ENCODE peak calls at places on chromosome 3, in five cellular contexts. One of them, this sample, is unnamed.

GRCh38 chr3:125470671-125471070 is 49.3 kb downstream of the SNX4 start:
- DNase-seq in tibial nerve: no peak
- DNase-seq in HCT116: no peak
- DNase-seq in iris pigment epithelial cell: no peak
- DNase-seq in GDM1: no peak
- DNase-seq in this sample: no peak

GRCh38 chr3:186044973-186045372 is 63.9 kb downstream of the ETV5 start:
- DNase-seq in tibial nerve: no peak
- DNase-seq in HCT116: no peak
- DNase-seq in iris pigment epithelial cell: peak
- DNase-seq in GDM1: no peak
- DNase-seq in this sample: no peak

GRCh38 chr3:99895706-99896441 is 78.2 kb downstream of the CMSS1 start:
- DNase-seq in tibial nerve: no peak
- DNase-seq in HCT116: peak
- DNase-seq in iris pigment epithelial cell: peak
- DNase-seq in GDM1: peak
- DNase-seq in this sample: peak

GRCh38 chr3:66763294-66763693 is 234.8 kb upstream of the KBTBD8 start:
- DNase-seq in tibial nerve: peak
- DNase-seq in HCT116: no peak
- DNase-seq in iris pigment epithelial cell: peak
- DNase-seq in GDM1: no peak
- DNase-seq in this sample: no peak

GRCh38 chr3:24060055-24060454 is 115.0 kb downstream of the NR1D2 start:
- DNase-seq in tibial nerve: no peak
- DNase-seq in HCT116: no peak
- DNase-seq in iris pigment epithelial cell: peak
- DNase-seq in GDM1: no peak
- DNase-seq in this sample: no peak

GRCh38 chr3:98977520-98977919 is 76.0 kb upstream of the DCBLD2 start:
- DNase-seq in tibial nerve: no peak
- DNase-seq in HCT116: peak
- DNase-seq in iris pigment epithelial cell: peak
- DNase-seq in GDM1: no peak
- DNase-seq in this sample: no peak

GRCh38 chr3:58025824-58026579 is 17.8 kb downstream of the FLNB start:
- DNase-seq in tibial nerve: no peak
- DNase-seq in HCT116: no peak
- DNase-seq in iris pigment epithelial cell: peak
- DNase-seq in GDM1: no peak
- DNase-seq in this sample: no peak

GRCh38 chr3:134094491-134094890 is 64.8 kb upstream of the SLCO2A1 start:
- DNase-seq in tibial nerve: no peak
- DNase-seq in HCT116: no peak
- DNase-seq in iris pigment epithelial cell: peak
- DNase-seq in GDM1: no peak
- DNase-seq in this sample: no peak

GRCh38 chr3:101518421-101518871 is 5.4 kb upstream of the SENP7 start:
- DNase-seq in tibial nerve: no peak
- DNase-seq in HCT116: no peak
- DNase-seq in iris pigment epithelial cell: peak
- DNase-seq in GDM1: no peak
- DNase-seq in this sample: no peak

GRCh38 chr3:114792159-114792918 is 354.7 kb downstream of the ZBTB20 start:
- DNase-seq in tibial nerve: no peak
- DNase-seq in HCT116: no peak
- DNase-seq in iris pigment epithelial cell: no peak
- DNase-seq in GDM1: no peak
- DNase-seq in this sample: no peak

GRCh38 chr3:11007534-11007933 is 15.0 kb downstream of the SLC6A1 start:
- DNase-seq in tibial nerve: no peak
- DNase-seq in HCT116: no peak
- DNase-seq in iris pigment epithelial cell: no peak
- DNase-seq in GDM1: no peak
- DNase-seq in this sample: no peak

GRCh38 chr3:126180477-126181397 is at the start of gene ALDH1L1:
- DNase-seq in tibial nerve: peak
- DNase-seq in HCT116: no peak
- DNase-seq in iris pigment epithelial cell: peak
- DNase-seq in GDM1: no peak
- DNase-seq in this sample: no peak

GRCh38 chr3:59558906-59559720 is 509.3 kb upstream of the CFAP20DC start:
- DNase-seq in tibial nerve: no peak
- DNase-seq in HCT116: no peak
- DNase-seq in iris pigment epithelial cell: no peak
- DNase-seq in GDM1: no peak
- DNase-seq in this sample: no peak

GRCh38 chr3:44984335-44984734 is 8.3 kb downstream of the EXOSC7 start:
- DNase-seq in tibial nerve: no peak
- DNase-seq in HCT116: no peak
- DNase-seq in iris pigment epithelial cell: peak
- DNase-seq in GDM1: no peak
- DNase-seq in this sample: no peak

GRCh38 chr3:184335661-184336483 is 1.5 kb upstream of the FAM131A start:
- DNase-seq in tibial nerve: peak
- DNase-seq in HCT116: peak
- DNase-seq in iris pigment epithelial cell: peak
- DNase-seq in GDM1: peak
- DNase-seq in this sample: no peak

GRCh38 chr3:85589145-85589544 is 630.4 kb downstream of the CADM2 start:
- DNase-seq in tibial nerve: no peak
- DNase-seq in HCT116: no peak
- DNase-seq in iris pigment epithelial cell: peak
- DNase-seq in GDM1: no peak
- DNase-seq in this sample: no peak

GRCh38 chr3:105862217-105862616 is 6.6 kb downstream of the CBLB start:
- DNase-seq in tibial nerve: no peak
- DNase-seq in HCT116: no peak
- DNase-seq in iris pigment epithelial cell: no peak
- DNase-seq in GDM1: no peak
- DNase-seq in this sample: no peak

GRCh38 chr3:158050461-158050860 is 55.8 kb downstream of the SHOX2 start:
- DNase-seq in tibial nerve: no peak
- DNase-seq in HCT116: no peak
- DNase-seq in iris pigment epithelial cell: peak
- DNase-seq in GDM1: no peak
- DNase-seq in this sample: no peak

GRCh38 chr3:156606729-156607128 is 51.8 kb upstream of the SSR3 start:
- DNase-seq in tibial nerve: no peak
- DNase-seq in HCT116: no peak
- DNase-seq in iris pigment epithelial cell: no peak
- DNase-seq in GDM1: no peak
- DNase-seq in this sample: no peak

GRCh38 chr3:197913981-197914380 is 36.0 kb upstream of the RPL35A start:
- DNase-seq in tibial nerve: no peak
- DNase-seq in HCT116: no peak
- DNase-seq in iris pigment epithelial cell: no peak
- DNase-seq in GDM1: no peak
- DNase-seq in this sample: no peak

GRCh38 chr3:182487048-182487447 is 306.3 kb upstream of the ATP11B start:
- DNase-seq in tibial nerve: no peak
- DNase-seq in HCT116: no peak
- DNase-seq in iris pigment epithelial cell: no peak
- DNase-seq in GDM1: no peak
- DNase-seq in this sample: no peak

GRCh38 chr3:43852066-43852465 is 161.3 kb downstream of the ABHD5 start:
- DNase-seq in tibial nerve: no peak
- DNase-seq in HCT116: no peak
- DNase-seq in iris pigment epithelial cell: peak
- DNase-seq in GDM1: no peak
- DNase-seq in this sample: no peak

GRCh38 chr3:195209083-195209835 is 61.7 kb downstream of the XXYLT1 start:
- DNase-seq in tibial nerve: no peak
- DNase-seq in HCT116: no peak
- DNase-seq in iris pigment epithelial cell: no peak
- DNase-seq in GDM1: no peak
- DNase-seq in this sample: no peak

GRCh38 chr3:188734395-188734794 is 437.4 kb upstream of the TPRG1 start:
- DNase-seq in tibial nerve: peak
- DNase-seq in HCT116: no peak
- DNase-seq in iris pigment epithelial cell: peak
- DNase-seq in GDM1: no peak
- DNase-seq in this sample: no peak

GRCh38 chr3:4008205-4008604 is 209.0 kb downstream of the LRRN1 start:
- DNase-seq in tibial nerve: no peak
- DNase-seq in HCT116: no peak
- DNase-seq in iris pigment epithelial cell: no peak
- DNase-seq in GDM1: no peak
- DNase-seq in this sample: no peak

GRCh38 chr3:64440498-64440897 is 215.2 kb upstream of the PRICKLE2 start:
- DNase-seq in tibial nerve: peak
- DNase-seq in HCT116: no peak
- DNase-seq in iris pigment epithelial cell: peak
- DNase-seq in GDM1: no peak
- DNase-seq in this sample: no peak

GRCh38 chr3:45889278-45889833 is 3.0 kb downstream of the CCR9 start:
- DNase-seq in tibial nerve: no peak
- DNase-seq in HCT116: no peak
- DNase-seq in iris pigment epithelial cell: no peak
- DNase-seq in GDM1: no peak
- DNase-seq in this sample: no peak

GRCh38 chr3:48990636-48991421 is 788 bp downstream of the P4HTM start:
- DNase-seq in tibial nerve: no peak
- DNase-seq in HCT116: no peak
- DNase-seq in iris pigment epithelial cell: no peak
- DNase-seq in GDM1: no peak
- DNase-seq in this sample: peak

GRCh38 chr3:146142757-146143156 is 18.2 kb downstream of the PLOD2 start:
- DNase-seq in tibial nerve: no peak
- DNase-seq in HCT116: no peak
- DNase-seq in iris pigment epithelial cell: peak
- DNase-seq in GDM1: no peak
- DNase-seq in this sample: no peak

GRCh38 chr3:115092220-115092791 is 54.8 kb downstream of the ZBTB20 start:
- DNase-seq in tibial nerve: peak
- DNase-seq in HCT116: peak
- DNase-seq in iris pigment epithelial cell: peak
- DNase-seq in GDM1: peak
- DNase-seq in this sample: peak

GRCh38 chr3:38992117-38992779 is 59.5 kb downstream of the SCN11A start:
- DNase-seq in tibial nerve: no peak
- DNase-seq in HCT116: no peak
- DNase-seq in iris pigment epithelial cell: peak
- DNase-seq in GDM1: no peak
- DNase-seq in this sample: no peak

GRCh38 chr3:98901032-98901464 is 447 bp downstream of the DCBLD2 start:
- DNase-seq in tibial nerve: peak
- DNase-seq in HCT116: no peak
- DNase-seq in iris pigment epithelial cell: peak
- DNase-seq in GDM1: no peak
- DNase-seq in this sample: no peak

GRCh38 chr3:11774296-11774877 is 72.3 kb downstream of the TAMM41 start:
- DNase-seq in tibial nerve: no peak
- DNase-seq in HCT116: peak
- DNase-seq in iris pigment epithelial cell: peak
- DNase-seq in GDM1: no peak
- DNase-seq in this sample: no peak

GRCh38 chr3:121436641-121437040 is 109.1 kb downstream of the POLQ start:
- DNase-seq in tibial nerve: no peak
- DNase-seq in HCT116: no peak
- DNase-seq in iris pigment epithelial cell: peak
- DNase-seq in GDM1: no peak
- DNase-seq in this sample: no peak

GRCh38 chr3:99669879-99670555 is 31.6 kb downstream of the COL8A1 start:
- DNase-seq in tibial nerve: no peak
- DNase-seq in HCT116: no peak
- DNase-seq in iris pigment epithelial cell: peak
- DNase-seq in GDM1: no peak
- DNase-seq in this sample: no peak

GRCh38 chr3:187739125-187739560 is 6.1 kb downstream of the BCL6 start:
- DNase-seq in tibial nerve: peak
- DNase-seq in HCT116: no peak
- DNase-seq in iris pigment epithelial cell: no peak
- DNase-seq in GDM1: no peak
- DNase-seq in this sample: no peak

GRCh38 chr3:65703820-65704219 is 334.9 kb downstream of the MAGI1 start:
- DNase-seq in tibial nerve: no peak
- DNase-seq in HCT116: no peak
- DNase-seq in iris pigment epithelial cell: no peak
- DNase-seq in GDM1: no peak
- DNase-seq in this sample: no peak

GRCh38 chr3:128348805-128349531 is 117.7 kb downstream of the DNAJB8 start:
- DNase-seq in tibial nerve: no peak
- DNase-seq in HCT116: no peak
- DNase-seq in iris pigment epithelial cell: no peak
- DNase-seq in GDM1: no peak
- DNase-seq in this sample: no peak

GRCh38 chr3:114308830-114309229 is 15.0 kb downstream of the TIGIT start:
- DNase-seq in tibial nerve: no peak
- DNase-seq in HCT116: no peak
- DNase-seq in iris pigment epithelial cell: no peak
- DNase-seq in GDM1: no peak
- DNase-seq in this sample: no peak

This sample was measured in KG1.